ENCODE peak calls at places on chromosomes 12 and 14, in nine cellular contexts. K is choroid plexus epithelial cell, H is NCI-H1092, L is breast epithelium, J is HepG2, Y is T1000, I is T-helper 9 cell, Z is AG09309, D is COR-L47. U is an unnamed sample.

GRCh38 chr14:63964063-63964462 is 111.3 kb downstream of the SYNE2 start:
- DNase-seq in K (no peak), H (peak; percentile 58), L (no peak), J (no peak), Y (no peak), I (no peak), Z (no peak), D (no peak), U (no peak)

GRCh38 chr12:4267904-4268548 is 5.5 kb upstream of the CCND2 start:
- DNase-seq in K (no peak), H (no peak), L (no peak), J (no peak), Y (no peak), I (no peak), Z (no peak), D (no peak), U (no peak)

GRCh38 chr12:106046947-106047346 is 91.8 kb downstream of the NUAK1 start:
- DNase-seq in K (no peak), H (no peak), L (no peak), J (no peak), Y (no peak), I (no peak), Z (no peak), D (no peak), U (no peak)

GRCh38 chr14:79596531-79596930 is 614.8 kb downstream of the DIO2 start:
- DNase-seq in K (peak; percentile 89), H (no peak), L (no peak), J (no peak), Y (peak; percentile 23), I (no peak), Z (peak; percentile 63), D (no peak), U (no peak)

GRCh38 chr14:90715495-90715894 is 100.7 kb downstream of the TTC7B start:
- DNase-seq in K (no peak), H (no peak), L (no peak), J (no peak), Y (no peak), I (no peak), Z (no peak), D (no peak), U (no peak)

GRCh38 chr14:29926701-29927595 is 699 bp downstream of the PRKD1 start:
- DNase-seq in K (peak; percentile 42), H (peak; percentile 66), L (no peak), J (peak; percentile 54), Y (peak; percentile 28), I (no peak), Z (no peak), D (peak; percentile 67), U (peak; percentile 30)

GRCh38 chr14:31113794-31114193 is 87.6 kb upstream of the STRN3 start:
- DNase-seq in K (no peak), H (no peak), L (no peak), J (no peak), Y (no peak), I (no peak), Z (no peak), D (no peak), U (no peak)

GRCh38 chr14:31877333-31877798 is 199.7 kb upstream of the ARHGAP5 start:
- DNase-seq in K (peak; percentile 56), H (no peak), L (no peak), J (no peak), Y (no peak), I (no peak), Z (no peak), D (no peak), U (no peak)

GRCh38 chr14:50772361-50772760 is 58.6 kb downstream of the NIN start:
- DNase-seq in K (no peak), H (no peak), L (no peak), J (no peak), Y (no peak), I (no peak), Z (peak; percentile 91), D (no peak), U (no peak)

GRCh38 chr12:9868271-9868815 is 811 bp downstream of the CLEC2B start:
- DNase-seq in K (peak; percentile 29), H (no peak), L (no peak), J (no peak), Y (no peak), I (no peak), Z (no peak), D (no peak), U (no peak)

GRCh38 chr12:79358716-79359341 is 331.9 kb downstream of the PAWR start:
- DNase-seq in K (peak; percentile 52), H (no peak), L (no peak), J (no peak), Y (no peak), I (no peak), Z (no peak), D (no peak), U (no peak)

GRCh38 chr12:106595268-106595667 is 12.5 kb downstream of the RFX4 start:
- DNase-seq in K (no peak), H (no peak), L (no peak), J (no peak), Y (no peak), I (no peak), Z (no peak), D (no peak), U (no peak)

GRCh38 chr14:26594756-26595545 is 2.9 kb downstream of the NOVA1 start:
- DNase-seq in K (no peak), H (no peak), L (no peak), J (no peak), Y (no peak), I (no peak), Z (no peak), D (no peak), U (no peak)

GRCh38 chr14:65042731-65043372 is 56.2 kb downstream of the FNTB start:
- DNase-seq in K (no peak), H (no peak), L (no peak), J (no peak), Y (no peak), I (no peak), Z (no peak), D (no peak), U (no peak)

GRCh38 chr14:99182548-99183115 is 89.4 kb downstream of the BCL11B start:
- DNase-seq in K (no peak), H (no peak), L (no peak), J (no peak), Y (no peak), I (no peak), Z (no peak), D (no peak), U (no peak)

GRCh38 chr12:109951751-109952150 is 44.4 kb downstream of the GIT2 start:
- DNase-seq in K (peak; percentile 94), H (no peak), L (no peak), J (no peak), Y (no peak), I (no peak), Z (no peak), D (no peak), U (no peak)

GRCh38 chr14:76908834-76909233 is 82.6 kb downstream of the LRRC74A start:
- DNase-seq in K (no peak), H (no peak), L (no peak), J (no peak), Y (no peak), I (peak; percentile 15), Z (no peak), D (no peak), U (no peak)

GRCh38 chr12:125861299-125862281 is 796.4 kb downstream of the AACS start:
- DNase-seq in K (no peak), H (no peak), L (no peak), J (no peak), Y (no peak), I (no peak), Z (no peak), D (no peak), U (peak; percentile 24)

GRCh38 chr12:116376354-116377193 is 99.1 kb upstream of the MED13L start:
- DNase-seq in K (peak; percentile 35), H (peak; percentile 19), L (no peak), J (no peak), Y (peak; percentile 52), I (no peak), Z (no peak), D (peak; percentile 48), U (no peak)

GRCh38 chr12:30417697-30418231 is 277.9 kb downstream of the IPO8 start:
- DNase-seq in K (peak; percentile 74), H (no peak), L (no peak), J (no peak), Y (peak; percentile 77), I (no peak), Z (peak; percentile 23), D (no peak), U (peak; percentile 19)

GRCh38 chr12:101414533-101415119 is 7.1 kb upstream of the ARL1 start:
- DNase-seq in K (peak; percentile 83), H (peak; percentile 15), L (no peak), J (peak; percentile 58), Y (peak; percentile 8), I (no peak), Z (peak; percentile 29), D (peak; percentile 41), U (peak; percentile 75)